ENCODE peak calls at places on chromosomes 4 and X, in six cellular contexts. K is spleen; G is CD4-positive, alpha-beta T cell; C is LNCaP clone FGC; L is dorsolateral prefrontal cortex; Y is mucosa of descending colon. V is an unnamed sample.

GRCh38 chrX:117305168-117305766 is 811.3 kb downstream of the KLHL13 start:
- DNase-seq in K (peak), G (no peak), C (no peak), L (no peak), Y (no peak), V (no peak)

GRCh38 chrX:105323951-105324350 is 103.5 kb upstream of the TEX13A start:
- DNase-seq in K (no peak), G (no peak), C (no peak), L (no peak), Y (no peak), V (no peak)

GRCh38 chr4:17701146-17701859 is 80.1 kb downstream of the FAM184B start:
- DNase-seq in K (no peak), G (no peak), C (no peak), L (no peak), Y (no peak), V (peak)

GRCh38 chr4:6206771-6207290 is 6.5 kb upstream of the JAKMIP1 start:
- DNase-seq in K (no peak), G (no peak), C (no peak), L (no peak), Y (no peak), V (no peak)

GRCh38 chrX:105646592-105647372 is 175.6 kb upstream of the NRK start:
- DNase-seq in K (peak), G (no peak), C (no peak), L (no peak), Y (no peak), V (no peak)

GRCh38 chr4:169383724-169384123 is 113.0 kb upstream of the SH3RF1 start:
- DNase-seq in K (no peak), G (no peak), C (no peak), L (no peak), Y (no peak), V (no peak)

GRCh38 chr4:128550060-128550459 is 259.4 kb upstream of the JADE1 start:
- DNase-seq in K (no peak), G (no peak), C (no peak), L (no peak), Y (no peak), V (no peak)

GRCh38 chr4:23877758-23878229 is 12.1 kb downstream of the PPARGC1A start:
- DNase-seq in K (no peak), G (no peak), C (peak), L (no peak), Y (peak), V (no peak)

GRCh38 chr4:70678383-70678999 is 9.8 kb upstream of the UTP3 start:
- DNase-seq in K (no peak), G (no peak), C (no peak), L (no peak), Y (no peak), V (no peak)

GRCh38 chrX:3526749-3527148 is 180.3 kb upstream of the MXRA5 start:
- DNase-seq in K (no peak), G (no peak), C (no peak), L (no peak), Y (no peak), V (no peak)

GRCh38 chr4:11263208-11263607 is 165.5 kb downstream of the HS3ST1 start:
- DNase-seq in K (no peak), G (no peak), C (no peak), L (no peak), Y (no peak), V (no peak)

GRCh38 chrX:118216488-118216887 is 99.9 kb upstream of the KLHL13 start:
- DNase-seq in K (no peak), G (no peak), C (no peak), L (no peak), Y (peak), V (no peak)

GRCh38 chr4:75633846-75634245 is 3.5 kb upstream of the CDKL2 start:
- DNase-seq in K (no peak), G (no peak), C (no peak), L (no peak), Y (no peak), V (no peak)

GRCh38 chr4:10623862-10624261 is 60.7 kb downstream of the CLNK start:
- DNase-seq in K (no peak), G (no peak), C (no peak), L (no peak), Y (no peak), V (no peak)

GRCh38 chrX:48938721-48939416 is 18.5 kb downstream of the OTUD5 start:
- DNase-seq in K (peak), G (peak), C (no peak), L (no peak), Y (no peak), V (no peak)

GRCh38 chr4:158015241-158015640 is 157.6 kb downstream of the GASK1B start:
- DNase-seq in K (no peak), G (no peak), C (no peak), L (no peak), Y (no peak), V (no peak)

GRCh38 chrX:13123857-13124345 is 79.5 kb upstream of the FAM9C start:
- DNase-seq in K (no peak), G (no peak), C (no peak), L (no peak), Y (no peak), V (no peak)

GRCh38 chrX:338836-339400 is 20.3 kb upstream of the GTPBP6 start:
- DNase-seq in K (peak), G (no peak), C (no peak), L (no peak), Y (no peak), V (no peak)
- TF ChIP-seq CTCF in K (no peak), G (no peak), C (no peak), L (no peak), Y (no peak), V (no peak)

DNA sequence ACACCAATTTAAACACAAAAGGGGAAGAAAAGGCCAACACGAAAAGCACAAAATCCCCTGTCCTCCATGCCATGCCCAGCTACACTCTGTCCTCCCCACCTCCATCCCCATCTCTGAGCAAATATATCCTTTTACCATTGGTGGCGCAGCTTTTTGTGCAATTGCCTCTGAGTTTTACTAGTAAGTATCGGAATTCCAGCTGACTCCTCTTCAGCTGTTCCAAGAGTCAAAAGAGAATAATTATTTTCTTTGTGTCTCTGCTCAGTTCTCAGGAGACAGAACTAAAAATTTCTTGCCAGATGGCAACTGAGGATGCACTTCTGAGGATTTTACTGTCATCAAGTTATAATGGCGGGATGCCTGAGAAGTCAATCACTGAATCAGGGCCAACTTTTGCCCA is 15.4 kb upstream of the ADGRA3 start:
- DNase-seq in K (no peak), G (no peak), C (no peak), L (no peak), Y (no peak), V (no peak)
- TF ChIP-seq CTCF in K (no peak), G (no peak), C (no peak), L (no peak), Y (no peak), V (no peak)

DNA sequence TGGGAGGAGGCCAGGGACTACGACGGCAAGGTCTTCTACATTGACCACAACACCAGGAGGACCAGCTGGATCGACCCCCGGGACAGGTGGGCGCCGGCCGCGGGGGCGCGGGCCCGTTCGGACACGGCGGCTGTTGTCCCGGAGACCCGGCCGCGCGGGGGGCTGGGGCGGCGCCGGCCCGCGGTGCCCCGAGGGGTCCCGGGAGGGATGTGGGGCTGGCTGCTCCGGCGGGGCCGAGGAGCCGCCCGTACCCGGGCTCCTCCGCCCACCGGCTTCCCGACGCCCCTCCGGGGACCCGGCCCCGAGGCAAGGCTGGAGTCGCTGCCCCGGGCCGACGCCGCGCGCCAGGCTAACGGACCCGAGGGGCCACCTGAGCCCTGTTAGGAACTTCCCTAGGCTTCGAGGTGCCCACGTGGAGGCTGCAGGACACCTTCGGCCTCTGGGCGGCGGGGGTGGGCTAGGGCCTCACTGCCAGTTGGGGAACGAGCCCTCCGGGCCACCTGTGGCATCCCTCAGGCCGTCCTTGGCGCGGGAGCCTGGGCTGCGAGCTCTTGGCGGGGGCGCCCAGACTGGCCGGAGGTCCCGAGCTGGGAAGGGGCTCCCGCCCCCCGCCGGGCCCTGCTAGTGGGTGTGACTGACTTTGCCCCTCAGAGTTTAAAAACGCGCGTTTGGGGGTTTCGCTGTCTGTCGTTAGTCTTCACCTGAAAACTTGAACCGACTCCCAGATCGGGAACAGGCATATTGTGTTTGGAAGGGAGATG is 660 bp downstream of the WWC2 start:
- DNase-seq in K (peak), G (peak), C (no peak), L (no peak), Y (peak), V (peak)
- TF ChIP-seq CTCF in K (no peak), G (no peak), C (no peak), L (no peak), Y (no peak), V (peak)

DNA sequence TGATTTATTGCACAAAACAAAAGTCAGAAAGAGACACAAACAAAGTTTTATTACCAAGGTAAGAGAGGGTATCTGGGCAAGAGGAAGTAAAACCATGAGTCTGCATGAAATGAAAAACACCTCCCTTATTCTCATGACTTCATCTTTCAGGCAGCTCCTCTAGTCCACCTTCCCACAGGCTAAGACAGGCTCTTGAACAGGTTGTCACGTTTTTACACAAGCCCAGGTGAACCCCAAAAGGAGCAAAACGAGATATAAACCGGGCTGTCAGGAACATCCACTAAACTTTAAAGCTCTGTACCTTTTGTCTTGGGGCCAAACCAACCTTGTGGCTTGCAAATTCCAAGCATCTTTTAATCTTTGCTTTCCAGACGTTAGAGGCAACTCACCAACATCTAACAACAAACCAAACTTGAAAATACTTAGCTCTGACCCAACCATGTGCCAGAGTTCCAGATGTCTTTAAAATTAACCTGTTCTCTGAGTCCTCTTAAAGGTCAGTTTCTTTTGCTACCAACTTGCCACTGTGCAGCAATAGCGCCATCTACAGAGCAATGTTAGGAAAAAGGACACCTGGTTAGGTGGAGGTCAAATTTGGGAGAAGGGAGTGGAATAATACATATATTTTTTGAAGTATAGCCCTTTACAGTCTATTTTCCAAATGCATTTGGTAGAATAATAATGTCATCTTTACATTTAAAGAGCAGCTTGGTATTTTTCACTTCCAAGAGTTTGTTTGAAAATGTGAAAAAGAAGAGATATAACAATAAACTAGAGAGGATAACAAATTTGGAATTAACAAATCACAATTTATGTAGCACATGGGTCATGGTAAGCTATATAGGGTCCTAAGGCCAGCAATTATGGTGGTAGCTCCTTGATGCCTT is 73.1 kb downstream of the QRFPR start:
- DNase-seq in K (no peak), G (no peak), C (peak), L (no peak), Y (no peak), V (no peak)
- TF ChIP-seq CTCF in K (peak), G (peak), C (peak), L (no peak), Y (peak), V (peak)

GRCh38 chr4:39637572-39638357 is 900 bp downstream of the SMIM14 start:
- DNase-seq in K (peak), G (no peak), C (no peak), L (peak), Y (peak), V (no peak)
- TF ChIP-seq CTCF in K (no peak), G (no peak), C (no peak), L (no peak), Y (no peak), V (peak)

DNA sequence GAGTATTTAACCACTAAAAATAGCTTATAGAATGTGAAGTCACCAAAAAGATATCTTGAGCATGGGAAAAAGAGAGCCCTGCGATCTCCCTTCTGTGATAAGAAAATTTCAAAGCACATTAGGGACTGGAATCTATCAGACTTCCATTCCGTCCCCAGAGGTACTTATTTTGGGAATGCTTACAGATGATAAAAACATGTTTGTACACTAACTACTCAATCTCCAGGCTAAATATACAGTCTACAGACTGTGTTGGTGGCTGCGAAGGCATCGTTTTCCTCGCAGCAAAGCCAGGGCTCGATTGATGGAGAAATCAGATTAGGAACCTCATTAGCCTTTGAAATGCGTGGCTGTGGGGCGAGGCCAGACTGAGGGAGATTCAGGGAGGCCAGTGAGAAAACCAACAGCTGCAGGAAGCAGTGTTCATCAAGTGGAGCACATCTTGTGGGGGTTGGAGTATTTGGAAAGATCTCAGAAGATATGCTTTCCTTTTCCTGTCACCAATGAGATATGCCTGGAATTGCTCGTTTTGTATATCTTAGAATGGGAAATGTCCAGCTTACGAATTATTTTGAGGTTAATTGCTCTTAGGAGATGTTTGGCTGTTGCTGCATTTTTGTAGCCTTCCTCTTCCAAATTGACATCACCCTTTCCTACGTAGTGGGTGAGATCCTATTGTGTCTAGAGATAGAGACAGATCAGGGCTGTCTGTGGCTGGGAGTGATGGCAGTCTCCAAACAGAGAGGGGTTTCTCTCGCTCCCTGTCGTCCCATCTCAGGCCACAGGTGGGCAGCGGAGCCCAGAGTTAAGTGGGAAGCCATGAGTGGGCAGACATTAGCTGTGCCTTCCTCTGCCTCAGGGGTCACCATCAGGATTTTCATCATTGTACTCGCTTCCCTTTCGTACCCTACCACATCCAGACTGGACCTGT is 225.0 kb upstream of the FAT1 start:
- DNase-seq in K (no peak), G (no peak), C (no peak), L (no peak), Y (no peak), V (no peak)
- TF ChIP-seq CTCF in K (no peak), G (no peak), C (no peak), L (no peak), Y (no peak), V (peak)

GRCh38 chrX:119899125-119899524 is 3.4 kb downstream of the AKAP14 start:
- DNase-seq in K (no peak), G (no peak), C (no peak), L (no peak), Y (peak), V (no peak)
- TF ChIP-seq CTCF in K (no peak), G (no peak), C (no peak), L (no peak), Y (no peak), V (no peak)

GRCh38 chr4:25533237-25533636 is 122.4 kb upstream of the SLC34A2 start:
- DNase-seq in K (no peak), G (no peak), C (no peak), L (no peak), Y (no peak), V (no peak)

GRCh38 chr4:25535278-25535677 is 120.4 kb upstream of the SLC34A2 start:
- DNase-seq in K (no peak), G (no peak), C (no peak), L (no peak), Y (no peak), V (no peak)

GRCh38 chr4:25532579-25532978 is 123.1 kb upstream of the SLC34A2 start:
- DNase-seq in K (no peak), G (no peak), C (no peak), L (no peak), Y (no peak), V (no peak)

GRCh38 chr4:25528391-25528790 is 127.3 kb upstream of the SLC34A2 start:
- DNase-seq in K (no peak), G (no peak), C (no peak), L (no peak), Y (no peak), V (no peak)

DNA sequence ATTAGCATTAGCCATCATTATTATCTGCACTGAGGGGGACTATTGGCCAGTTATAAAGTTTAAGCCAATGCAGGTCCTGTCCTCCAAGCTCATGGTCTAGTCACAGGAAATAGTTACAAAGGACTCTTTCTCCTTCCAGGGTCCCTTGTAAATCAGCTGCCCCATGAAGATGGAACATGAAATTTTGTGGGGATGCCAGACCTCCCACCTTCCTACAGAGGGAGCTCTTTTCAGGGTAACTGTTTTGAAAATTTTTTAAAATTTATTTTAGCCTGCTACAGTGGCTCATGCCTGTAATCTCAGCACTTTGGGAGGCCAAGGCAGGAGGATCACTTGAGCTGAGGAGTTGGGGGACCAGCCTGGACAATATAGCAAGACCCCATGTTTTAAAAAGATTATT is 124.4 kb upstream of the SLC34A2 start:
- DNase-seq in K (no peak), G (no peak), C (no peak), L (no peak), Y (no peak), V (no peak)
- TF ChIP-seq CTCF in K (no peak), G (no peak), C (no peak), L (no peak), Y (no peak), V (peak)

GRCh38 chrX:56248492-56248891 is 16.3 kb downstream of the KLF8 start:
- DNase-seq in K (no peak), G (peak), C (no peak), L (peak), Y (peak), V (no peak)
- TF ChIP-seq CTCF in K (peak), G (peak), C (peak), L (peak), Y (no peak), V (peak)

V was measured in type B pancreatic cell.